ENCODE peak calls at places on chromosomes 5 and 9, in four cellular contexts. V, K, F and Z are unnamed samples.

GRCh38 chr9:79542735-79543504 is 28.8 kb upstream of the TLE4 start:
- DNase-seq in V (no peak), K (no peak), F (no peak), Z (no peak)

GRCh38 chr9:4887556-4887955 is 94.8 kb downstream of the RCL1 start:
- DNase-seq in F (no peak), K (no peak), V (no peak), Z (peak)

GRCh38 chr5:39816111-39816834 is 391.5 kb upstream of the DAB2 start:
- DNase-seq in F (no peak), K (no peak), V (no peak), Z (no peak)

GRCh38 chr9:105331755-105332154 is 87.3 kb downstream of the SLC44A1 start:
- DNase-seq in F (no peak), K (no peak), V (no peak), Z (no peak)

GRCh38 chr9:136245194-136246150 is at the start of gene QSOX2:
- DNase-seq in V (peak), F (peak), K (peak), Z (no peak)

GRCh38 chr5:151068571-151069197 is 12.2 kb downstream of the TNIP1 start:
- DNase-seq in K (no peak), V (no peak), F (no peak), Z (no peak)

GRCh38 chr9:12856608-12857007 is 81.8 kb downstream of the LURAP1L start:
- DNase-seq in K (no peak), V (no peak), F (no peak), Z (no peak)

GRCh38 chr5:32504923-32505596 is 60.5 kb upstream of the ZFR start:
- DNase-seq in V (peak), F (peak), K (no peak), Z (peak)

DNA sequence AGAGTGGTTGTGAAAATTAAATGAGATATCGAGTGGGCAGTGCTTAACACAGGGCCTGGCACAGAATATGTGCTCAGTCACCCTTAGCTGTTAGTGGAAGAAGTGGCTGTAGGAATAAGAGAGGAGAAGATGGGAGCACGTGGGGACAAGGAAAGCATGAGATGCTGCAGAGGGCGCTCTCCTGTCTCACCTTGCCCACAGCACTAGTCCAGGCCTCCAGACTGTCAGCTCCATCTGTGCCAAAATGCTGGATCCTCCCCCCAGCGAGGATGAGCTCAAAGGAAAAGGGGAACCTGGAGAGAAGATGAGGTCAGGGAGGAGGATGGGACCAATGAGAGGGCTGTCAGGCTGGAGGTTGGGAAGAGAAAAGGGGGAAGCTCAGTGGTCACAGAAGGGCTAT is 12.5 kb downstream of the ARAP3 start:
- DNase-seq in K (no peak), F (no peak), V (no peak), Z (no peak)
- TF ChIP-seq CTCF in K (no peak), F (peak), V (peak), Z (no peak)

GRCh38 chr9:117413346-117414219 is 1.3 kb downstream of the ASTN2 start:
- DNase-seq in F (no peak), V (no peak), K (peak), Z (no peak)
- H3K4me3 ChIP-seq in F (no peak), V (no peak), K (no peak), Z (no peak)

DNA sequence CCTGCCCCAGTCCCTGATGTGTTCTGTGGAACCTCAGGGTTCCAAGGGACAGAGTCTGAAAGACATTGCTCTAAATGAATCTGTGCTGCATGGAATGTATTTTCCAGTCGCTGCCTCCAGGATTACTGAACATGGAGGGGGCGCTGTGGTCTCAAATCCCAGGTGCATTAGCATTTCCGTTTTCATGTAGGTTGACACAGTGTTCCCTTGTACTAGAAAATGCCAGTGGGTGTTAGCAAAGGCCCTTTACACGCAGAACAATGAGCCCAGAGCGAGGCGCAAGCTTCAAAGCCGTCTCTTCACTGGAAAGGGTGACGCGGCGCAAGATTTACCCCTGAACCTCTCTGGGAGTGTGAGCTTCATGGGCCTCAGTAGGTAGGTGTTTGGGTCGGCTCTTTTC is 308.3 kb downstream of the SLIT3 start:
- DNase-seq in F (no peak), V (no peak), K (no peak), Z (no peak)
- TF ChIP-seq CTCF in F (peak), V (no peak), K (no peak), Z (peak)

GRCh38 chr5:9335269-9335668 is 210.6 kb downstream of the SEMA5A start:
- DNase-seq in F (no peak), V (no peak), K (no peak), Z (no peak)
- H3K4me3 ChIP-seq in F (no peak), V (no peak), K (no peak), Z (no peak)